ENCODE peak calls at places on chromosomes 12 and 14, in six cellular contexts. One of them, this sample, is unnamed. For H3K4me1 and H3K9me3, the result is how much of the 10 kb centered on the place peaks cover.

GRCh38 chr12:113910751-113911272 is 55.3 kb downstream of the RBM19 start:
- DNase-seq in CD8-positive, alpha-beta T cell: no peak
- DNase-seq in CD4-positive, alpha-beta memory T cell: no peak
- DNase-seq in esophagus muscularis mucosa: no peak
- DNase-seq in adipocyte: no peak
- DNase-seq in pancreas: no peak
- DNase-seq in this sample: no peak

GRCh38 chr12:122969657-122970056 is 3.4 kb upstream of the ABCB9 start:
- DNase-seq in esophagus muscularis mucosa: no peak
- DNase-seq in CD4-positive, alpha-beta memory T cell: no peak
- DNase-seq in CD8-positive, alpha-beta T cell: no peak
- DNase-seq in adipocyte: no peak
- DNase-seq in pancreas: no peak
- DNase-seq in this sample: no peak

GRCh38 chr14:36580856-36581831 is 1.3 kb downstream of the NKX2-8 start:
- DNase-seq in esophagus muscularis mucosa: no peak
- DNase-seq in pancreas: peak
- DNase-seq in CD8-positive, alpha-beta T cell: no peak
- DNase-seq in CD4-positive, alpha-beta memory T cell: no peak
- DNase-seq in adipocyte: peak
- DNase-seq in this sample: peak

GRCh38 chr12:57620936-57621496 is 9.8 kb downstream of the ARHGEF25 start:
- DNase-seq in esophagus muscularis mucosa: no peak
- DNase-seq in CD4-positive, alpha-beta memory T cell: no peak
- DNase-seq in pancreas: no peak
- DNase-seq in CD8-positive, alpha-beta T cell: peak
- DNase-seq in adipocyte: no peak
- DNase-seq in this sample: peak

GRCh38 chr12:48788522-48788851 is 402 bp downstream of the ADCY6 start:
- DNase-seq in esophagus muscularis mucosa: no peak
- DNase-seq in CD4-positive, alpha-beta memory T cell: no peak
- DNase-seq in pancreas: no peak
- DNase-seq in CD8-positive, alpha-beta T cell: no peak
- DNase-seq in adipocyte: peak
- DNase-seq in this sample: no peak

GRCh38 chr14:61459229-61459628 is 137.8 kb downstream of the PRKCH start:
- DNase-seq in pancreas: no peak
- DNase-seq in adipocyte: no peak
- DNase-seq in esophagus muscularis mucosa: peak
- DNase-seq in CD4-positive, alpha-beta memory T cell: no peak
- DNase-seq in CD8-positive, alpha-beta T cell: no peak
- DNase-seq in this sample: no peak

GRCh38 chr12:119176267-119177055 is 2.3 kb upstream of the HSPB8 start:
- DNase-seq in esophagus muscularis mucosa: peak
- DNase-seq in CD8-positive, alpha-beta T cell: no peak
- DNase-seq in adipocyte: peak
- DNase-seq in CD4-positive, alpha-beta memory T cell: no peak
- DNase-seq in pancreas: peak
- DNase-seq in this sample: peak

GRCh38 chr12:38956337-38956736 is 50.9 kb upstream of the CPNE8 start:
- DNase-seq in adipocyte: no peak
- DNase-seq in CD4-positive, alpha-beta memory T cell: no peak
- DNase-seq in CD8-positive, alpha-beta T cell: no peak
- DNase-seq in esophagus muscularis mucosa: no peak
- DNase-seq in pancreas: no peak
- DNase-seq in this sample: no peak

GRCh38 chr12:113757223-113758002 is 208.7 kb downstream of the RBM19 start:
- DNase-seq in CD4-positive, alpha-beta memory T cell: no peak
- DNase-seq in esophagus muscularis mucosa: no peak
- DNase-seq in pancreas: no peak
- DNase-seq in adipocyte: no peak
- DNase-seq in CD8-positive, alpha-beta T cell: no peak
- DNase-seq in this sample: no peak

GRCh38 chr12:97555547-97556200 is 93.1 kb downstream of the RMST start:
- DNase-seq in CD4-positive, alpha-beta memory T cell: no peak
- DNase-seq in esophagus muscularis mucosa: no peak
- DNase-seq in CD8-positive, alpha-beta T cell: no peak
- DNase-seq in pancreas: no peak
- DNase-seq in adipocyte: no peak
- DNase-seq in this sample: no peak

GRCh38 chr12:120978296-120979219 is at the start of gene HNF1A:
- DNase-seq in esophagus muscularis mucosa: no peak
- DNase-seq in adipocyte: no peak
- DNase-seq in CD8-positive, alpha-beta T cell: no peak
- DNase-seq in pancreas: peak
- DNase-seq in CD4-positive, alpha-beta memory T cell: no peak
- DNase-seq in this sample: no peak

GRCh38 chr12:93336344-93336743 is 41.4 kb upstream of the NUDT4 start:
- DNase-seq in CD4-positive, alpha-beta memory T cell: no peak
- DNase-seq in adipocyte: peak
- DNase-seq in pancreas: no peak
- DNase-seq in esophagus muscularis mucosa: no peak
- DNase-seq in CD8-positive, alpha-beta T cell: no peak
- DNase-seq in this sample: no peak

GRCh38 chr12:119714614-119715267 is 46.8 kb downstream of the PRKAB1 start:
- DNase-seq in CD4-positive, alpha-beta memory T cell: no peak
- DNase-seq in esophagus muscularis mucosa: no peak
- DNase-seq in adipocyte: no peak
- DNase-seq in CD8-positive, alpha-beta T cell: no peak
- DNase-seq in pancreas: no peak
- DNase-seq in this sample: no peak

GRCh38 chr14:20417250-20418186 is 4.2 kb upstream of the TEP1 start:
- DNase-seq in adipocyte: no peak
- DNase-seq in pancreas: no peak
- DNase-seq in CD4-positive, alpha-beta memory T cell: no peak
- DNase-seq in CD8-positive, alpha-beta T cell: no peak
- DNase-seq in esophagus muscularis mucosa: no peak
- DNase-seq in this sample: no peak

GRCh38 chr12:64701283-64701682 is 57.9 kb downstream of the GNS start:
- DNase-seq in esophagus muscularis mucosa: no peak
- DNase-seq in pancreas: no peak
- DNase-seq in CD8-positive, alpha-beta T cell: no peak
- DNase-seq in adipocyte: peak
- DNase-seq in CD4-positive, alpha-beta memory T cell: peak
- DNase-seq in this sample: no peak

GRCh38 chr12:5914387-5915149 is 30.5 kb downstream of the ANO2 start:
- DNase-seq in esophagus muscularis mucosa: peak
- DNase-seq in pancreas: no peak
- DNase-seq in adipocyte: no peak
- DNase-seq in CD4-positive, alpha-beta memory T cell: no peak
- DNase-seq in CD8-positive, alpha-beta T cell: no peak
- DNase-seq in this sample: no peak

GRCh38 chr12:124916370-124917134 is 2.1 kb upstream of the UBC start:
- DNase-seq in CD4-positive, alpha-beta memory T cell: peak
- DNase-seq in CD8-positive, alpha-beta T cell: no peak
- DNase-seq in pancreas: no peak
- DNase-seq in esophagus muscularis mucosa: no peak
- DNase-seq in adipocyte: peak
- DNase-seq in this sample: peak

GRCh38 chr12:17304503-17305347 is 698.8 kb upstream of the LMO3 start:
- DNase-seq in esophagus muscularis mucosa: no peak
- DNase-seq in CD8-positive, alpha-beta T cell: no peak
- DNase-seq in adipocyte: no peak
- DNase-seq in pancreas: no peak
- DNase-seq in CD4-positive, alpha-beta memory T cell: no peak
- DNase-seq in this sample: no peak

GRCh38 chr12:44960856-44961255 is 84.7 kb upstream of the NELL2 start:
- DNase-seq in esophagus muscularis mucosa: no peak
- DNase-seq in adipocyte: no peak
- DNase-seq in CD8-positive, alpha-beta T cell: no peak
- DNase-seq in pancreas: no peak
- DNase-seq in CD4-positive, alpha-beta memory T cell: no peak
- DNase-seq in this sample: no peak

GRCh38 chr12:93626160-93626559 is 51.0 kb upstream of the CRADD start:
- DNase-seq in esophagus muscularis mucosa: no peak
- DNase-seq in CD4-positive, alpha-beta memory T cell: no peak
- DNase-seq in CD8-positive, alpha-beta T cell: no peak
- DNase-seq in adipocyte: no peak
- DNase-seq in pancreas: no peak
- DNase-seq in this sample: no peak

GRCh38 chr14:83483063-83483462 is 1949.4 kb upstream of the SEL1L start:
- DNase-seq in adipocyte: peak
- DNase-seq in esophagus muscularis mucosa: no peak
- DNase-seq in pancreas: no peak
- DNase-seq in CD4-positive, alpha-beta memory T cell: no peak
- DNase-seq in CD8-positive, alpha-beta T cell: no peak
- DNase-seq in this sample: no peak

GRCh38 chr12:130949806-130950205 is 3.9 kb upstream of the ADGRD1 start:
- DNase-seq in CD8-positive, alpha-beta T cell: no peak
- DNase-seq in esophagus muscularis mucosa: no peak
- DNase-seq in adipocyte: no peak
- DNase-seq in pancreas: no peak
- DNase-seq in CD4-positive, alpha-beta memory T cell: no peak
- DNase-seq in this sample: no peak

GRCh38 chr12:93243689-93244513 is 133.8 kb upstream of the NUDT4 start:
- DNase-seq in CD8-positive, alpha-beta T cell: no peak
- DNase-seq in adipocyte: peak
- DNase-seq in CD4-positive, alpha-beta memory T cell: no peak
- DNase-seq in esophagus muscularis mucosa: no peak
- DNase-seq in pancreas: no peak
- DNase-seq in this sample: no peak

GRCh38 chr12:87667378-87667777 is 361.8 kb downstream of the C12orf50 start:
- DNase-seq in CD4-positive, alpha-beta memory T cell: no peak
- DNase-seq in esophagus muscularis mucosa: no peak
- DNase-seq in adipocyte: peak
- DNase-seq in CD8-positive, alpha-beta T cell: no peak
- DNase-seq in pancreas: no peak
- DNase-seq in this sample: no peak

GRCh38 chr14:38080696-38081095 is 127.0 kb upstream of the SSTR1 start:
- DNase-seq in adipocyte: no peak
- DNase-seq in CD4-positive, alpha-beta memory T cell: no peak
- DNase-seq in CD8-positive, alpha-beta T cell: no peak
- DNase-seq in esophagus muscularis mucosa: no peak
- DNase-seq in pancreas: no peak
- DNase-seq in this sample: no peak

GRCh38 chr14:35687335-35687939 is 121.7 kb downstream of the RALGAPA1 start:
- DNase-seq in CD8-positive, alpha-beta T cell: peak
- DNase-seq in pancreas: no peak
- DNase-seq in CD4-positive, alpha-beta memory T cell: peak
- DNase-seq in esophagus muscularis mucosa: no peak
- DNase-seq in adipocyte: peak
- DNase-seq in this sample: no peak

GRCh38 chr12:88247241-88247643 is 105.1 kb downstream of the TMTC3 start:
- DNase-seq in CD4-positive, alpha-beta memory T cell: no peak
- DNase-seq in esophagus muscularis mucosa: no peak
- DNase-seq in pancreas: no peak
- DNase-seq in CD8-positive, alpha-beta T cell: no peak
- DNase-seq in adipocyte: peak
- DNase-seq in this sample: no peak

GRCh38 chr12:105334568-105334967 is 4.1 kb downstream of the C12orf75 start:
- DNase-seq in esophagus muscularis mucosa: peak
- DNase-seq in pancreas: no peak
- DNase-seq in adipocyte: peak
- DNase-seq in CD4-positive, alpha-beta memory T cell: no peak
- DNase-seq in CD8-positive, alpha-beta T cell: no peak
- DNase-seq in this sample: no peak

GRCh38 chr12:105338954-105339353 is 8.5 kb downstream of the C12orf75 start:
- DNase-seq in adipocyte: peak
- DNase-seq in esophagus muscularis mucosa: no peak
- DNase-seq in CD8-positive, alpha-beta T cell: no peak
- DNase-seq in pancreas: no peak
- DNase-seq in CD4-positive, alpha-beta memory T cell: no peak
- DNase-seq in this sample: no peak

GRCh38 chr12:105335856-105336255 is 5.4 kb downstream of the C12orf75 start:
- DNase-seq in pancreas: no peak
- DNase-seq in CD8-positive, alpha-beta T cell: no peak
- DNase-seq in adipocyte: no peak
- DNase-seq in CD4-positive, alpha-beta memory T cell: no peak
- DNase-seq in esophagus muscularis mucosa: peak
- DNase-seq in this sample: no peak

GRCh38 chr12:105336411-105336810 is 5.9 kb downstream of the C12orf75 start:
- DNase-seq in esophagus muscularis mucosa: peak
- DNase-seq in pancreas: no peak
- DNase-seq in CD4-positive, alpha-beta memory T cell: no peak
- DNase-seq in adipocyte: no peak
- DNase-seq in CD8-positive, alpha-beta T cell: no peak
- DNase-seq in this sample: no peak

DNA sequence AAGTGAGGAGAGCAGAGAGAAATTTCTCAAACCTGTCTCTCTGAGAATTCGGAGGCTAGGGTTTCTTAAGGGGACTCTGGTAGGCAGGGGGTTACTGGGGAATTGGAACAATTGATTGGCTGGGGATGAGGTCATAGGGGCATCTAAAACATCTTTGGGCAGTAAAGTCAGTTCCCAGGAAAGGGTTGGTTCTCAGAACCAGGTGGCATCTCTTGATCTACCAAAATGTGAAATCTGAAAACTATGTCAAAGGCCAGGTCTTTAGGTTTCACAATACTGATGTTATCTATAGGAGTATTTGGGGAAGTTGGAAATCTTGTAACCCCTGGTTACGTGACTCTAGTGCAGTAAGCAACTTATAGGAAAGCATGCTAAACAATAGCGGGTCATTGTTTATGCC is 6.9 kb downstream of the C12orf75 start:
- DNase-seq in esophagus muscularis mucosa: peak
- DNase-seq in adipocyte: peak
- DNase-seq in CD4-positive, alpha-beta memory T cell: no peak
- DNase-seq in pancreas: no peak
- DNase-seq in CD8-positive, alpha-beta T cell: no peak
- DNase-seq in this sample: no peak
- H3K4me1 ChIP-seq in esophagus muscularis mucosa: under half
- H3K4me1 ChIP-seq in adipocyte: under half
- H3K4me1 ChIP-seq in CD4-positive, alpha-beta memory T cell: under half
- H3K4me1 ChIP-seq in pancreas: under half
- H3K4me1 ChIP-seq in CD8-positive, alpha-beta T cell: under half
- H3K4me1 ChIP-seq in this sample: under half

GRCh38 chr12:46370380-46370734 is 2.2 kb downstream of the SLC38A2 start:
- DNase-seq in CD8-positive, alpha-beta T cell: no peak
- DNase-seq in esophagus muscularis mucosa: no peak
- DNase-seq in pancreas: no peak
- DNase-seq in adipocyte: peak
- DNase-seq in CD4-positive, alpha-beta memory T cell: no peak
- DNase-seq in this sample: no peak
- H3K4me3 ChIP-seq in CD8-positive, alpha-beta T cell: peak
- H3K4me3 ChIP-seq in esophagus muscularis mucosa: peak
- H3K4me3 ChIP-seq in pancreas: peak
- H3K4me3 ChIP-seq in adipocyte: peak
- H3K4me3 ChIP-seq in CD4-positive, alpha-beta memory T cell: no peak
- H3K4me3 ChIP-seq in this sample: peak

GRCh38 chr14:98512501-98513251 is 759.3 kb downstream of the BCL11B start:
- DNase-seq in esophagus muscularis mucosa: peak
- DNase-seq in CD4-positive, alpha-beta memory T cell: no peak
- DNase-seq in adipocyte: no peak
- DNase-seq in pancreas: no peak
- DNase-seq in CD8-positive, alpha-beta T cell: no peak
- DNase-seq in this sample: no peak
- H3K9me3 ChIP-seq in esophagus muscularis mucosa: under half
- H3K9me3 ChIP-seq in CD4-positive, alpha-beta memory T cell: under half
- H3K9me3 ChIP-seq in adipocyte: under half
- H3K9me3 ChIP-seq in pancreas: under half
- H3K9me3 ChIP-seq in CD8-positive, alpha-beta T cell: under half
- H3K9me3 ChIP-seq in this sample: under half

GRCh38 chr12:132427177-132427725 is 62.7 kb upstream of the FBRSL1 start:
- DNase-seq in adipocyte: no peak
- DNase-seq in pancreas: no peak
- DNase-seq in CD8-positive, alpha-beta T cell: no peak
- DNase-seq in CD4-positive, alpha-beta memory T cell: no peak
- DNase-seq in esophagus muscularis mucosa: no peak
- DNase-seq in this sample: no peak
- H3K4me1 ChIP-seq in adipocyte: under half
- H3K4me1 ChIP-seq in pancreas: under half
- H3K4me1 ChIP-seq in CD8-positive, alpha-beta T cell: under half
- H3K4me1 ChIP-seq in CD4-positive, alpha-beta memory T cell: under half
- H3K4me1 ChIP-seq in esophagus muscularis mucosa: under half
- H3K4me1 ChIP-seq in this sample: under half

This sample was measured in right cardiac atrium.